ENCODE peak calls at places on chromosome 16, in ten cellular contexts. V is bronchial epithelial cell, X is ovary, D is GM06990, Z is Panc1, H is tibial nerve, R is endodermal cell, C is AG10803, W is AG09309, O is uterus. T is an unnamed sample.

GRCh38 chr16:4306439-4307214 is 9.2 kb upstream of the GLIS2 start:
- DNase-seq in H (no peak), W (no peak), Z (no peak), C (no peak), V (no peak), R (peak), D (peak), O (peak), X (peak), T (no peak)

GRCh38 chr16:78386925-78387324 is 287.5 kb downstream of the WWOX start:
- DNase-seq in R (no peak), V (no peak), D (no peak), X (no peak), Z (no peak), O (no peak), W (no peak), H (no peak), C (no peak), T (no peak)

GRCh38 chr16:2009791-2010510 is at the start of gene ZNF598:
- DNase-seq in W (peak), Z (no peak), V (peak), R (peak), C (peak), D (peak), O (peak), X (peak), H (peak), T (peak)

GRCh38 chr16:1346422-1347285 is 5.0 kb downstream of the TSR3 start:
- DNase-seq in D (no peak), R (no peak), H (no peak), X (no peak), O (no peak), W (no peak), Z (no peak), C (no peak), V (no peak), T (no peak)

GRCh38 chr16:527015-527903 is at the start of gene CAPN15:
- DNase-seq in V (peak), R (peak), W (peak), H (peak), D (peak), X (peak), O (peak), C (peak), Z (no peak), T (peak)

GRCh38 chr16:35598696-35599332 is 2139.4 kb downstream of the TP53TG3F start:
- DNase-seq in R (no peak), Z (no peak), V (no peak), D (no peak), O (no peak), X (no peak), H (no peak), W (no peak), C (no peak), T (no peak)

GRCh38 chr16:54055864-54056263 is 230.7 kb downstream of the IRX3 start:
- DNase-seq in D (no peak), R (no peak), H (no peak), O (no peak), Z (no peak), W (no peak), X (no peak), C (no peak), V (peak), T (no peak)

GRCh38 chr16:87790278-87791023 is 24.7 kb upstream of the KLHDC4 start:
- DNase-seq in D (no peak), H (no peak), O (no peak), X (peak), V (peak), R (no peak), Z (no peak), C (peak), W (no peak), T (no peak)

GRCh38 chr16:29029168-29029994 is 44.5 kb downstream of the LAT start:
- DNase-seq in V (peak), D (peak), O (peak), X (no peak), C (peak), W (peak), R (peak), H (no peak), Z (no peak), T (peak)

GRCh38 chr16:30369091-30369937 is 980 bp downstream of the TBC1D10B start:
- DNase-seq in V (no peak), X (no peak), Z (no peak), R (peak), C (no peak), O (no peak), W (no peak), D (no peak), H (no peak), T (peak)

GRCh38 chr16:88536971-88537751 is 33.0 kb upstream of the ZC3H18 start:
- DNase-seq in X (peak), Z (no peak), R (no peak), W (no peak), O (no peak), D (no peak), C (no peak), H (no peak), V (peak), T (no peak)

GRCh38 chr16:61820398-61820797 is 215.8 kb downstream of the CDH8 start:
- DNase-seq in C (no peak), Z (no peak), R (no peak), D (no peak), O (no peak), H (no peak), X (no peak), W (no peak), V (peak), T (peak)

GRCh38 chr16:59198487-59198886 is 464.4 kb upstream of the GOT2 start:
- DNase-seq in C (no peak), Z (no peak), D (no peak), R (no peak), O (no peak), W (no peak), V (no peak), X (no peak), H (no peak), T (no peak)

GRCh38 chr16:56657555-56658430 is at the start of gene MT1F:
- DNase-seq in X (no peak), D (peak), O (peak), Z (no peak), H (peak), W (no peak), C (no peak), V (peak), R (peak), T (peak)

GRCh38 chr16:7350801-7351200 is 18.2 kb downstream of the RBFOX1 start:
- DNase-seq in R (no peak), C (no peak), H (no peak), O (no peak), X (no peak), W (no peak), V (no peak), Z (no peak), D (no peak), T (no peak)

GRCh38 chr16:7355758-7356157 is 23.1 kb downstream of the RBFOX1 start:
- DNase-seq in R (no peak), H (no peak), Z (no peak), V (no peak), X (no peak), O (no peak), W (no peak), D (no peak), C (no peak), T (no peak)

GRCh38 chr16:7351572-7351971 is 18.9 kb downstream of the RBFOX1 start:
- DNase-seq in C (no peak), X (no peak), D (no peak), V (no peak), Z (no peak), W (no peak), R (no peak), H (no peak), O (no peak), T (no peak)

GRCh38 chr16:7352114-7352513 is 19.5 kb downstream of the RBFOX1 start:
- DNase-seq in R (no peak), Z (no peak), D (no peak), V (no peak), H (no peak), X (no peak), O (no peak), C (no peak), W (no peak), T (no peak)
- TF ChIP-seq CTCF in R (no peak), Z (no peak), D (no peak), V (no peak), H (no peak), X (no peak), O (no peak), C (no peak), W (no peak), T (no peak)

GRCh38 chr16:67166883-67167168 is 2.3 kb downstream of the HSF4 start:
- DNase-seq in H (no peak), R (peak), D (no peak), W (no peak), O (no peak), V (no peak), X (no peak), C (no peak), Z (no peak), T (no peak)

GRCh38 chr16:67165121-67166034 is 833 bp downstream of the HSF4 start:
- DNase-seq in R (peak), C (no peak), H (no peak), X (peak), O (no peak), D (no peak), W (no peak), Z (no peak), V (no peak), T (no peak)

GRCh38 chr16:67164599-67165061 is at the start of gene HSF4:
- DNase-seq in W (no peak), R (peak), H (peak), D (no peak), X (peak), V (no peak), O (peak), Z (no peak), C (no peak), T (no peak)

GRCh38 chr16:67167588-67167987 is 2.8 kb upstream of the NOL3 start:
- DNase-seq in D (no peak), W (no peak), X (no peak), O (no peak), R (no peak), Z (no peak), V (no peak), C (no peak), H (no peak), T (no peak)

DNA sequence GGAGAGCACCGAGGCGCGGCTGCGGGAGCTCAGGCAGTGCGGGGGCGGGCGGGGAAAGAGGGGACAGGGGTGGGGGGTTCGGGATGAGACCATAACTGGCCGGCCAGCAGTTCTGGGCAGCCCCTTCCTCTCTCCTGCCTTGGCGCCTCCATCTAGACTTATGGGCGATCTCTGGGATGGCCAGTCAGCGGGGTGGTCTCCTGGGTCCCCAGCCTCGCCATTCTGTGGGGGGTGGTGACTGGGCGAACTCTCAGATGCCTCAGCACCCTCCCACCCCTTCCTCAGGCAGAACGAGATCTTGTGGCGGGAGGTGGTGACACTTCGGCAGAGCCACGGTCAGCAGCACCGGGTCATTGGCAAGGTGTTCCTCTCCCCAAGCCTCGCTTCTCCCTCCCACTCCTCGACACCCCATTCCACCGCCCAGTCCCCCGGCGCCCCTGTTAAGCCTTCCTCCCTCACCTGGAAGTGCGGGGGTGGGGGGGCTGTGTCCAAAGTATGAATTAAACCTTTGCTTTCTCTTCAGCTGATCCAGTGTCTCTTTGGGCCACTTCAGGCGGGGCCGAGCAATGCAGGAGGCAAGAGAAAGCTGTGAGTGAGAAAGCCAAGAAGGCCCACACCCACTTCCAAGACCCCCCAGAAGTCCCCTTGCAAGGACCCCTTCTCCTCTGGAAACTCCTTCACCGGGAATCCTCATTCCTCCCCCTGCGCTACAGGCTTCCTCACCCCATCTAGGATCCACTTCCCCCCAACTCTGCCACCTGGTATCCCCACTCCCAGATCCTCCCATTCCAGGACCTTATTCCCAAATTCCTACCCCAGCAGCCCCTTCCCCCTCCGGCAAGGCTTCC is 1.7 kb downstream of the HSF4 start:
- DNase-seq in Z (no peak), R (peak), W (no peak), X (no peak), V (no peak), O (no peak), D (no peak), H (no peak), C (no peak), T (no peak)
- H3K4me3 ChIP-seq in Z (no peak), R (no peak), W (no peak), X (no peak), V (no peak), O (no peak), D (no peak), H (no peak), C (no peak), T (no peak)

DNA sequence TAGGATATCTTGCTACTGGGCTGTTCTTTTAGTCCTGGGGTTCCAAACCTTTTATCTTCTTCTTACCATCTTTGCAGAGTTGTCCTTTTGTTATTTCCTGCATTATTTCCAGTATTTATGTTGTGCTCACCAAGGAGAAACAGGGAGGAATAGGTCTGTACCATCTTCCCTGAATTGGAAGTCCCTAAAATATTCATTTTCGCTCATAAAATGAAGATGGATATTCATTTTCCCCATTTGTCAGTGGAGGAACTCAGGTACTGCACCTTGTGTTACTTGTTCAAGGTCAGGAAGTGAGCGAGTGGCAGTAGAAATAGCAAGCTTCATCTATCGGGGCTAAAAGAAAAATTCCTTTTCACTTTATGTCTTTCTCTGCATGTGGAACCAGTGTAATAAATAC is 989.7 kb downstream of the CDH11 start:
- DNase-seq in C (no peak), O (no peak), D (no peak), Z (no peak), V (no peak), W (no peak), X (no peak), H (no peak), R (no peak), T (no peak)
- TF ChIP-seq CTCF in C (no peak), O (no peak), D (no peak), Z (no peak), V (no peak), W (no peak), X (no peak), H (no peak), R (peak), T (no peak)

GRCh38 chr16:79597775-79598174 is 2.8 kb downstream of the MAF start:
- DNase-seq in Z (no peak), H (no peak), D (no peak), V (no peak), X (no peak), R (no peak), O (no peak), C (no peak), W (no peak), T (no peak)
- H3K4me3 ChIP-seq in Z (no peak), H (peak), D (no peak), V (peak), X (peak), R (peak), O (peak), C (peak), W (no peak), T (peak)

GRCh38 chr16:31699601-31700000 is 171.9 kb downstream of the AHSP start:
- DNase-seq in D (no peak), W (no peak), H (no peak), C (no peak), X (no peak), Z (no peak), R (no peak), O (no peak), V (no peak), T (no peak)

GRCh38 chr16:31695667-31696066 is 168.0 kb downstream of the AHSP start:
- DNase-seq in Z (no peak), C (no peak), X (no peak), D (no peak), V (no peak), H (no peak), R (no peak), W (no peak), O (no peak), T (no peak)

GRCh38 chr16:31696968-31697743 is 169.5 kb downstream of the AHSP start:
- DNase-seq in R (no peak), W (peak), H (no peak), C (peak), Z (peak), O (no peak), V (peak), X (no peak), D (no peak), T (peak)

GRCh38 chr16:31698901-31699300 is 171.2 kb downstream of the AHSP start:
- DNase-seq in V (no peak), W (no peak), H (no peak), C (no peak), R (no peak), X (no peak), Z (no peak), D (no peak), O (no peak), T (no peak)

GRCh38 chr16:31697744-31698125 is 170.0 kb downstream of the AHSP start:
- DNase-seq in D (no peak), V (no peak), W (no peak), C (no peak), R (no peak), H (no peak), O (no peak), X (no peak), Z (no peak), T (no peak)
- TF ChIP-seq CTCF in D (no peak), V (no peak), W (no peak), C (no peak), R (no peak), H (no peak), O (no peak), X (no peak), Z (no peak), T (no peak)

GRCh38 chr16:10940501-10941079 is 1.7 kb downstream of the DEXI start:
- DNase-seq in H (no peak), V (no peak), Z (no peak), R (no peak), X (peak), O (no peak), D (no peak), C (no peak), W (no peak), T (no peak)
- H3K4me3 ChIP-seq in H (peak), V (peak), Z (peak), R (peak), X (peak), O (peak), D (peak), C (peak), W (peak), T (peak)

DNA sequence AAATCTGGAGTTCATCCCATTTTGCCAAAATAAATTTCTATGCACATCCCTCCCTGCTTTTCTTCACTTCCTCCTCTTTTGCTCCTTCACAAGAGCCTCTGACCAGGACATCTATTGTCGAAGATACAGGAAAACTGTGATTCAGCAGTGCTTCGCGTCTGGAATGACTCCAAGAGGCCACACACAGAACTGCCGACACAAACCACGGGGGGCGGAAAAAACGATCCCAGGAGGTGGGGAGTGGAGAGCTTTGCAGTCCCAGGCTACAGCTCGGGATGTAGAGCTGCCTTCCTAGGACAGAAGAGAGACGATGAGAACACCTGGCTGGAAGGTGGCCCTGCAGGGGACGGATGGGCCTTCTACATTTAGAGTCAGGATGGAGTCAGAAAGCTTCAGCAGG is 102.8 kb downstream of the XYLT1 start:
- DNase-seq in Z (no peak), C (peak), R (peak), D (no peak), O (no peak), W (no peak), X (no peak), V (no peak), H (no peak), T (peak)
- TF ChIP-seq CTCF in Z (no peak), C (peak), R (peak), D (no peak), O (no peak), W (peak), X (no peak), V (no peak), H (no peak), T (no peak)

GRCh38 chr16:76114681-76115080 is 162.5 kb upstream of the CNTNAP4 start:
- DNase-seq in Z (no peak), X (no peak), V (no peak), H (no peak), D (no peak), R (no peak), C (no peak), O (no peak), W (no peak), T (no peak)

GRCh38 chr16:76123966-76124365 is 153.2 kb upstream of the CNTNAP4 start:
- DNase-seq in W (no peak), C (no peak), O (no peak), H (no peak), X (no peak), V (no peak), Z (no peak), R (no peak), D (no peak), T (no peak)

GRCh38 chr16:76118344-76118743 is 158.9 kb upstream of the CNTNAP4 start:
- DNase-seq in O (no peak), C (no peak), Z (no peak), H (no peak), W (no peak), X (no peak), V (no peak), D (no peak), R (no peak), T (no peak)
- H3K4me3 ChIP-seq in O (no peak), C (no peak), Z (no peak), H (no peak), W (no peak), X (no peak), V (no peak), D (no peak), R (no peak), T (no peak)

GRCh38 chr16:89873109-89873821 is at the start of gene TCF25:
- DNase-seq in O (peak), V (peak), W (peak), D (peak), C (peak), H (peak), Z (peak), R (peak), X (peak), T (peak)
- TF ChIP-seq CTCF in O (no peak), V (no peak), W (no peak), D (no peak), C (no peak), H (no peak), Z (no peak), R (peak), X (no peak), T (peak)